ENCODE peak calls at places on chromosomes 13 and 19, in seven cellular contexts. One of them, this sample, is unnamed.

GRCh38 chr19:28710278-28710677 is 502.7 kb downstream of the UQCRFS1 start:
- DNase-seq in stimulated activated CD4-positive, alpha-beta T cell treated with anti-CD3 and anti-CD28 coated beads, Interleukin-2, amount 100 ng/mL, for 24 hours: no peak
- DNase-seq in HuH-7: peak; percentile 30
- DNase-seq in CD8-positive, alpha-beta T cell: no peak
- DNase-seq in stimulated activated effector memory CD8-positive, alpha-beta T cell treated with anti-CD3 and anti-CD28 coated beads, Interleukin-12 subunit alpha, Interleukin-12 subunit beta, amount 100 ng/mL, for 72 hours: no peak
- DNase-seq in effector CD4-positive, alpha-beta T cell: no peak
- DNase-seq in erythroblast: peak; percentile 55
- DNase-seq in this sample: no peak

GRCh38 chr19:14796021-14796420 is 17.7 kb upstream of the ADGRE2 start:
- DNase-seq in stimulated activated effector memory CD8-positive, alpha-beta T cell treated with anti-CD3 and anti-CD28 coated beads, Interleukin-12 subunit alpha, Interleukin-12 subunit beta, amount 100 ng/mL, for 72 hours: no peak
- DNase-seq in HuH-7: no peak
- DNase-seq in stimulated activated CD4-positive, alpha-beta T cell treated with anti-CD3 and anti-CD28 coated beads, Interleukin-2, amount 100 ng/mL, for 24 hours: no peak
- DNase-seq in CD8-positive, alpha-beta T cell: no peak
- DNase-seq in effector CD4-positive, alpha-beta T cell: no peak
- DNase-seq in erythroblast: no peak
- DNase-seq in this sample: no peak

GRCh38 chr19:46710687-46711086 is 6.2 kb downstream of the PRKD2 start:
- DNase-seq in CD8-positive, alpha-beta T cell: no peak
- DNase-seq in HuH-7: no peak
- DNase-seq in stimulated activated CD4-positive, alpha-beta T cell treated with anti-CD3 and anti-CD28 coated beads, Interleukin-2, amount 100 ng/mL, for 24 hours: no peak
- DNase-seq in effector CD4-positive, alpha-beta T cell: no peak
- DNase-seq in stimulated activated effector memory CD8-positive, alpha-beta T cell treated with anti-CD3 and anti-CD28 coated beads, Interleukin-12 subunit alpha, Interleukin-12 subunit beta, amount 100 ng/mL, for 72 hours: no peak
- DNase-seq in erythroblast: no peak
- DNase-seq in this sample: no peak

GRCh38 chr13:40609972-40610726 is 56.3 kb downstream of the FOXO1 start:
- DNase-seq in CD8-positive, alpha-beta T cell: no peak
- DNase-seq in stimulated activated CD4-positive, alpha-beta T cell treated with anti-CD3 and anti-CD28 coated beads, Interleukin-2, amount 100 ng/mL, for 24 hours: no peak
- DNase-seq in effector CD4-positive, alpha-beta T cell: no peak
- DNase-seq in erythroblast: no peak
- DNase-seq in HuH-7: no peak
- DNase-seq in stimulated activated effector memory CD8-positive, alpha-beta T cell treated with anti-CD3 and anti-CD28 coated beads, Interleukin-12 subunit alpha, Interleukin-12 subunit beta, amount 100 ng/mL, for 72 hours: peak; percentile 15
- DNase-seq in this sample: no peak

GRCh38 chr13:30191491-30192100 is 115.8 kb downstream of the KATNAL1 start:
- DNase-seq in CD8-positive, alpha-beta T cell: no peak
- DNase-seq in HuH-7: no peak
- DNase-seq in stimulated activated effector memory CD8-positive, alpha-beta T cell treated with anti-CD3 and anti-CD28 coated beads, Interleukin-12 subunit alpha, Interleukin-12 subunit beta, amount 100 ng/mL, for 72 hours: no peak
- DNase-seq in erythroblast: no peak
- DNase-seq in effector CD4-positive, alpha-beta T cell: no peak
- DNase-seq in stimulated activated CD4-positive, alpha-beta T cell treated with anti-CD3 and anti-CD28 coated beads, Interleukin-2, amount 100 ng/mL, for 24 hours: no peak
- DNase-seq in this sample: no peak

GRCh38 chr19:39223703-39224279 is 19.7 kb upstream of the SYCN start:
- DNase-seq in stimulated activated effector memory CD8-positive, alpha-beta T cell treated with anti-CD3 and anti-CD28 coated beads, Interleukin-12 subunit alpha, Interleukin-12 subunit beta, amount 100 ng/mL, for 72 hours: no peak
- DNase-seq in HuH-7: no peak
- DNase-seq in stimulated activated CD4-positive, alpha-beta T cell treated with anti-CD3 and anti-CD28 coated beads, Interleukin-2, amount 100 ng/mL, for 24 hours: no peak
- DNase-seq in CD8-positive, alpha-beta T cell: no peak
- DNase-seq in erythroblast: no peak
- DNase-seq in effector CD4-positive, alpha-beta T cell: no peak
- DNase-seq in this sample: no peak

GRCh38 chr13:23963184-23963931 is 66.1 kb upstream of the C1QTNF9B start:
- DNase-seq in erythroblast: no peak
- DNase-seq in stimulated activated effector memory CD8-positive, alpha-beta T cell treated with anti-CD3 and anti-CD28 coated beads, Interleukin-12 subunit alpha, Interleukin-12 subunit beta, amount 100 ng/mL, for 72 hours: no peak
- DNase-seq in CD8-positive, alpha-beta T cell: no peak
- DNase-seq in HuH-7: no peak
- DNase-seq in stimulated activated CD4-positive, alpha-beta T cell treated with anti-CD3 and anti-CD28 coated beads, Interleukin-2, amount 100 ng/mL, for 24 hours: no peak
- DNase-seq in effector CD4-positive, alpha-beta T cell: no peak
- DNase-seq in this sample: no peak

GRCh38 chr13:51223284-51224270 is 1.4 kb downstream of the FAM124A start:
- DNase-seq in HuH-7: no peak
- DNase-seq in stimulated activated effector memory CD8-positive, alpha-beta T cell treated with anti-CD3 and anti-CD28 coated beads, Interleukin-12 subunit alpha, Interleukin-12 subunit beta, amount 100 ng/mL, for 72 hours: no peak
- DNase-seq in CD8-positive, alpha-beta T cell: no peak
- DNase-seq in erythroblast: no peak
- DNase-seq in stimulated activated CD4-positive, alpha-beta T cell treated with anti-CD3 and anti-CD28 coated beads, Interleukin-2, amount 100 ng/mL, for 24 hours: no peak
- DNase-seq in effector CD4-positive, alpha-beta T cell: no peak
- DNase-seq in this sample: no peak

GRCh38 chr19:47414469-47414868 is 4.9 kb downstream of the MEIS3 start:
- DNase-seq in erythroblast: peak; percentile 23
- DNase-seq in stimulated activated CD4-positive, alpha-beta T cell treated with anti-CD3 and anti-CD28 coated beads, Interleukin-2, amount 100 ng/mL, for 24 hours: no peak
- DNase-seq in effector CD4-positive, alpha-beta T cell: no peak
- DNase-seq in stimulated activated effector memory CD8-positive, alpha-beta T cell treated with anti-CD3 and anti-CD28 coated beads, Interleukin-12 subunit alpha, Interleukin-12 subunit beta, amount 100 ng/mL, for 72 hours: no peak
- DNase-seq in HuH-7: peak; percentile 78
- DNase-seq in CD8-positive, alpha-beta T cell: no peak
- DNase-seq in this sample: no peak

GRCh38 chr19:38838208-38838985 is 6.8 kb upstream of the ECH1 start:
- DNase-seq in stimulated activated effector memory CD8-positive, alpha-beta T cell treated with anti-CD3 and anti-CD28 coated beads, Interleukin-12 subunit alpha, Interleukin-12 subunit beta, amount 100 ng/mL, for 72 hours: no peak
- DNase-seq in effector CD4-positive, alpha-beta T cell: no peak
- DNase-seq in CD8-positive, alpha-beta T cell: no peak
- DNase-seq in stimulated activated CD4-positive, alpha-beta T cell treated with anti-CD3 and anti-CD28 coated beads, Interleukin-2, amount 100 ng/mL, for 24 hours: peak; percentile 62
- DNase-seq in erythroblast: no peak
- DNase-seq in HuH-7: peak; percentile 8
- DNase-seq in this sample: no peak

GRCh38 chr19:17762505-17763229 is 11.4 kb downstream of the FCHO1 start:
- DNase-seq in HuH-7: no peak
- DNase-seq in effector CD4-positive, alpha-beta T cell: no peak
- DNase-seq in CD8-positive, alpha-beta T cell: no peak
- DNase-seq in stimulated activated effector memory CD8-positive, alpha-beta T cell treated with anti-CD3 and anti-CD28 coated beads, Interleukin-12 subunit alpha, Interleukin-12 subunit beta, amount 100 ng/mL, for 72 hours: no peak
- DNase-seq in erythroblast: no peak
- DNase-seq in stimulated activated CD4-positive, alpha-beta T cell treated with anti-CD3 and anti-CD28 coated beads, Interleukin-2, amount 100 ng/mL, for 24 hours: no peak
- DNase-seq in this sample: no peak

GRCh38 chr19:17682273-17682672 is 5.9 kb downstream of the UNC13A start:
- DNase-seq in stimulated activated CD4-positive, alpha-beta T cell treated with anti-CD3 and anti-CD28 coated beads, Interleukin-2, amount 100 ng/mL, for 24 hours: no peak
- DNase-seq in effector CD4-positive, alpha-beta T cell: no peak
- DNase-seq in stimulated activated effector memory CD8-positive, alpha-beta T cell treated with anti-CD3 and anti-CD28 coated beads, Interleukin-12 subunit alpha, Interleukin-12 subunit beta, amount 100 ng/mL, for 72 hours: no peak
- DNase-seq in HuH-7: no peak
- DNase-seq in CD8-positive, alpha-beta T cell: no peak
- DNase-seq in erythroblast: no peak
- DNase-seq in this sample: no peak